ENCODE peak calls at places on chromosomes 2 and 18, in four cellular contexts. N is fibroblast of lung; M is CD8-positive, alpha-beta memory T cell; S is pancreas. T is an unnamed sample.

GRCh38 chr2:68157002-68157401 is 686 bp upstream of the PNO1 start:
- DNase-seq in N (peak; percentile 40), M (no peak), S (no peak), T (no peak)

GRCh38 chr2:142415461-142415860 is 284.6 kb upstream of the LRP1B start:
- DNase-seq in N (no peak), M (no peak), S (no peak), T (no peak)

GRCh38 chr2:140600116-140600515 is 1530.7 kb downstream of the LRP1B start:
- DNase-seq in N (peak; percentile 84), M (no peak), S (no peak), T (peak; percentile 58)

GRCh38 chr2:200533754-200534153 is 7.7 kb downstream of the SGO2 start:
- DNase-seq in N (no peak), M (no peak), S (no peak), T (no peak)

GRCh38 chr2:86052676-86053075 is 53.0 kb downstream of the POLR1A start:
- DNase-seq in N (no peak), M (no peak), S (peak; percentile 11), T (no peak)

GRCh38 chr18:44949967-44950366 is 269.3 kb downstream of the SETBP1 start:
- DNase-seq in N (no peak), M (no peak), S (no peak), T (no peak)

GRCh38 chr2:237411683-237412349 is 2.1 kb downstream of the COL6A3 start:
- DNase-seq in N (no peak), M (no peak), S (no peak), T (no peak)

GRCh38 chr18:68181956-68182355 is 533.0 kb downstream of the TMX3 start:
- DNase-seq in N (peak; percentile 69), M (no peak), S (no peak), T (no peak)

GRCh38 chr2:7193457-7193856 is 276.2 kb downstream of the RNF144A start:
- DNase-seq in N (no peak), M (no peak), S (no peak), T (no peak)

GRCh38 chr2:230347659-230348305 is 20.8 kb downstream of the SP140L start:
- DNase-seq in N (peak; percentile 13), M (no peak), S (no peak), T (no peak)

GRCh38 chr2:36404312-36404711 is 48.7 kb downstream of the CRIM1 start:
- DNase-seq in N (peak; percentile 84), M (no peak), S (no peak), T (peak; percentile 67)

GRCh38 chr2:196263181-196263747 is 91.9 kb upstream of the STK17B start:
- DNase-seq in N (peak; percentile 71), M (peak; percentile 81), S (no peak), T (peak; percentile 13)

GRCh38 chr2:167294775-167295140 is 406.5 kb downstream of the XIRP2 start:
- DNase-seq in N (no peak), M (no peak), S (no peak), T (no peak)

GRCh38 chr2:98469862-98470544 is 25.3 kb downstream of the INPP4A start:
- DNase-seq in N (no peak), M (no peak), S (no peak), T (no peak)

GRCh38 chr18:79771446-79772107 is 26.2 kb upstream of the KCNG2 start:
- DNase-seq in N (no peak), M (no peak), S (no peak), T (no peak)

GRCh38 chr18:79770501-79770815 is 27.3 kb upstream of the KCNG2 start:
- DNase-seq in N (no peak), M (no peak), S (no peak), T (no peak)

GRCh38 chr18:79772108-79772864 is 25.5 kb upstream of the KCNG2 start:
- DNase-seq in N (no peak), M (no peak), S (no peak), T (no peak)

GRCh38 chr18:79769698-79770500 is 27.8 kb upstream of the KCNG2 start:
- DNase-seq in N (no peak), M (no peak), S (no peak), T (no peak)

GRCh38 chr18:79770826-79771225 is 26.9 kb upstream of the KCNG2 start:
- DNase-seq in N (no peak), M (no peak), S (no peak), T (no peak)
- H3K4me1 ChIP-seq in N (no peaks in the 10 kb centered on the region), M (no peaks in the 10 kb centered on the region), S (no peaks in the 10 kb centered on the region), T (no peaks in the 10 kb centered on the region)

DNA sequence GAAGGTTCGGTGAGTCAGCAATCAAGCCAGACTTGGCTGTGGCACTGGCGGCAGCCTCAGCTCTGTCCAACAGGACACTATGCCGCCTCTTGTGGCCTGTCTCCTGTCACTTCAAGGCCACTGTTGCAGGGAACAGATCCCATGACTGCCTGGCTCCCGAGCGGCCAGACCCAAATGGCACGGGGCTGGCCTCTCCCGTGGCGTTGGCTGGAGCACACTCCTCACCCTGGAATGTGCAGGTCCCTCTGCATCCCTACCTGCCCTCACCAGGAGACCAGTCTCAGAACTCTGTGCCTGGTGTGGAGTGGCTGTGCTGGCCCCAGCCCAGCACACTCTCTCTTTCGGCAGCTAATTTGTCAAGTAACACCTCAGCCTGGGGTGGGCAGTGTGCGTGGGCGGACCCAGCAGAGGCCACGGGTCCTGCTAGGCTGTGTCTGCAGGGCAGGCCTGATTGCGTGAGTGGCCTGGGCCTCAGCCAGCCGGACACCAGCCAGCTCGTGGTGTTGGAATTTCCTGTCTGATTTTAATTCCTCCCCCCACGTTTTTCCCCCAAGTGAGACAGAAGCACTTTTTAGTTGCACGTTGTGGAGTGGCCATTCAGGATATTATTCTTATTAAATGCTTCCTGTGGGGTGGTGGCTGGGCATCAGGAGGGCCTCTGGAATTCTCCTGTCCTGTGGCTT is 179.3 kb downstream of the GLI2 start:
- DNase-seq in N (peak; percentile 95), M (no peak), S (peak; percentile 60), T (peak; percentile 22)
- H3K4me1 ChIP-seq in N (peaks cover 56% of the 10 kb centered on the region), M (no peaks in the 10 kb centered on the region), S (no peaks in the 10 kb centered on the region), T (peaks cover 12% of the 10 kb centered on the region)

GRCh38 chr2:27887830-27888229 is 2.4 kb downstream of the RBKS start:
- DNase-seq in N (no peak), M (no peak), S (no peak), T (no peak)
- H3K4me1 ChIP-seq in N (peaks cover 14% of the 10 kb centered on the region), M (peaks cover 31% of the 10 kb centered on the region), S (peaks cover 13% of the 10 kb centered on the region), T (peaks cover 18% of the 10 kb centered on the region)

GRCh38 chr18:74402806-74403433 is 54.2 kb downstream of the DIPK1C start:
- DNase-seq in N (no peak), M (no peak), S (no peak), T (no peak)

GRCh38 chr18:74410441-74410992 is 46.6 kb downstream of the DIPK1C start:
- DNase-seq in N (no peak), M (no peak), S (no peak), T (no peak)

GRCh38 chr18:74412106-74412880 is 44.8 kb downstream of the DIPK1C start:
- DNase-seq in N (no peak), M (no peak), S (no peak), T (no peak)

GRCh38 chr18:74411475-74411874 is 45.6 kb downstream of the DIPK1C start:
- DNase-seq in N (no peak), M (no peak), S (no peak), T (no peak)

GRCh38 chr18:74407888-74408287 is 49.2 kb downstream of the DIPK1C start:
- DNase-seq in N (no peak), M (no peak), S (no peak), T (no peak)
- H3K4me1 ChIP-seq in N (no peaks in the 10 kb centered on the region), M (peaks cover 14% of the 10 kb centered on the region), S (no peaks in the 10 kb centered on the region), T (no peaks in the 10 kb centered on the region)